ENCODE peak calls at places on chromosomes 6 and 20, in five cellular contexts. U is GM12865, R is EL, N is ascending aorta, Z is NCI-H69. E is an unnamed sample.
A peak's percentile ranks its signal among the peaks of the same experiment; 100 is the strongest.

GRCh38 chr20:53660947-53661381 is 67.3 kb upstream of the ZNF217 start:
- DNase-seq in U (peak; percentile 85), R (no peak), N (peak; percentile 49), Z (no peak), E (no peak)

GRCh38 chr20:57320358-57320757 is 9.2 kb upstream of the SPO11 start:
- DNase-seq in U (no peak), R (no peak), N (no peak), Z (no peak), E (no peak)

GRCh38 chr6:2185056-2185455 is 60.3 kb downstream of the GMDS start:
- DNase-seq in U (no peak), R (no peak), N (no peak), Z (no peak), E (no peak)

GRCh38 chr6:110435052-110435602 is 19.8 kb upstream of the DDO start:
- DNase-seq in U (no peak), R (no peak), N (no peak), Z (no peak), E (no peak)

GRCh38 chr6:33988121-33989015 is 157.5 kb downstream of the GRM4 start:
- DNase-seq in U (no peak), R (no peak), N (peak; percentile 39), Z (peak; percentile 100), E (no peak)

GRCh38 chr6:32220021-32220420 is 3.8 kb downstream of the NOTCH4 start:
- DNase-seq in U (no peak), R (no peak), N (no peak), Z (no peak), E (no peak)

GRCh38 chr6:127191716-127192115 is 73.2 kb downstream of the RSPO3 start:
- DNase-seq in U (no peak), R (peak; percentile 45), N (no peak), Z (no peak), E (peak; percentile 62)

GRCh38 chr6:131451330-131452195 is 121.5 kb upstream of the ARG1 start:
- DNase-seq in U (no peak), R (no peak), N (no peak), Z (peak; percentile 88), E (no peak)

GRCh38 chr6:18352001-18352400 is 35.1 kb upstream of the RNF144B start:
- DNase-seq in U (no peak), R (no peak), N (no peak), Z (no peak), E (no peak)

GRCh38 chr20:15220778-15221565 is 883.6 kb upstream of the FLRT3 start:
- DNase-seq in U (no peak), R (peak; percentile 26), N (no peak), Z (no peak), E (no peak)